ENCODE peak calls at places on chromosome 3, in seven cellular contexts. T is fibroblast of mammary gland; Q is SJSA1; W is head of caudate nucleus; I is activated CD8-positive, alpha-beta memory T cell treated with anti-CD3 and anti-CD28 coated beads for 48 hours; G is stimulated activated naive B cell treated with anti-CD40 and anti-IgM and Interleukin-4, amounts not matched to agents 10 μg/mL and 1 μg/mL and 100 μg/mL, for 72 hours; F is AG20443. L is an unnamed sample.

GRCh38 chr3:34869696-34870095 is 769.6 kb upstream of the ARPP21 start:
- DNase-seq in Q (no peak), W (no peak), I (no peak), F (no peak), T (no peak), G (no peak), L (no peak)

GRCh38 chr3:43019168-43019765 is 40.2 kb downstream of the GASK1A start:
- DNase-seq in G (no peak), T (peak), W (no peak), Q (no peak), I (no peak), F (no peak), L (no peak)

GRCh38 chr3:183449791-183450190 is 21.4 kb upstream of the MCF2L2 start:
- DNase-seq in I (no peak), G (no peak), Q (no peak), W (no peak), T (no peak), F (no peak), L (no peak)

GRCh38 chr3:3705090-3705775 is 94.0 kb upstream of the LRRN1 start:
- DNase-seq in T (no peak), Q (no peak), F (no peak), W (peak), G (no peak), I (no peak), L (no peak)

GRCh38 chr3:188205992-188206416 is 52.0 kb downstream of the LPP start:
- DNase-seq in G (no peak), W (no peak), F (no peak), T (no peak), I (no peak), Q (no peak), L (no peak)

GRCh38 chr3:147712357-147712756 is 303.2 kb downstream of the ZIC1 start:
- DNase-seq in I (no peak), T (no peak), G (no peak), F (no peak), W (no peak), Q (no peak), L (no peak)

GRCh38 chr3:88203537-88204143 is 53.9 kb downstream of the C3orf38 start:
- DNase-seq in Q (no peak), T (peak), I (peak), G (peak), F (peak), W (peak), L (no peak)

GRCh38 chr3:77247063-77247462 is 207.2 kb downstream of the ROBO2 start:
- DNase-seq in F (no peak), G (no peak), W (peak), I (no peak), T (no peak), Q (no peak), L (no peak)

GRCh38 chr3:44058022-44058867 is 183.4 kb upstream of the TOPAZ1 start:
- DNase-seq in F (peak), G (peak), I (peak), W (peak), Q (no peak), T (peak), L (no peak)

GRCh38 chr3:62133015-62133414 is 240.3 kb downstream of the FEZF2 start:
- DNase-seq in Q (no peak), T (no peak), I (no peak), W (no peak), G (no peak), F (no peak), L (no peak)